ENCODE peak calls at places on chromosome 18, in four cellular contexts. L, Y, S and B are unnamed samples.

GRCh38 chr18:70491734-70492348 is 203.0 kb downstream of the SOCS6 start:
- DNase-seq in S (peak), Y (peak), L (peak), B (peak)

GRCh38 chr18:67513285-67513684 is 3.2 kb downstream of the DSEL start:
- DNase-seq in L (no peak), Y (peak), S (no peak), B (no peak)

GRCh38 chr18:77251730-77252050 is 2.0 kb downstream of the GALR1 start:
- DNase-seq in L (no peak), S (no peak), Y (no peak), B (no peak)

GRCh38 chr18:68282232-68282631 is 432.7 kb downstream of the TMX3 start:
- DNase-seq in L (no peak), Y (no peak), S (no peak), B (no peak)

GRCh38 chr18:4358618-4359017 is 96.5 kb downstream of the DLGAP1 start:
- DNase-seq in L (no peak), S (no peak), Y (no peak), B (no peak)

GRCh38 chr18:57959278-57959677 is 84.7 kb upstream of the NEDD4L start:
- DNase-seq in S (peak), L (no peak), Y (peak), B (peak)

GRCh38 chr18:75169411-75169810 is 39.5 kb downstream of the PTGR3 start:
- DNase-seq in L (no peak), S (no peak), Y (no peak), B (no peak)

GRCh38 chr18:62331581-62332436 is 6.7 kb downstream of the TNFRSF11A start:
- DNase-seq in S (no peak), Y (no peak), L (no peak), B (peak)

GRCh38 chr18:51275712-51276473 is 78.4 kb upstream of the MEX3C start:
- DNase-seq in L (no peak), S (no peak), Y (no peak), B (no peak)

GRCh38 chr18:13375302-13376255 is 157.0 kb downstream of the LDLRAD4 start:
- DNase-seq in L (no peak), S (peak), Y (no peak), B (peak)
- TF ChIP-seq TCF7L2 in L (no peak), S (peak), Y (no peak), B (no peak)

DNA sequence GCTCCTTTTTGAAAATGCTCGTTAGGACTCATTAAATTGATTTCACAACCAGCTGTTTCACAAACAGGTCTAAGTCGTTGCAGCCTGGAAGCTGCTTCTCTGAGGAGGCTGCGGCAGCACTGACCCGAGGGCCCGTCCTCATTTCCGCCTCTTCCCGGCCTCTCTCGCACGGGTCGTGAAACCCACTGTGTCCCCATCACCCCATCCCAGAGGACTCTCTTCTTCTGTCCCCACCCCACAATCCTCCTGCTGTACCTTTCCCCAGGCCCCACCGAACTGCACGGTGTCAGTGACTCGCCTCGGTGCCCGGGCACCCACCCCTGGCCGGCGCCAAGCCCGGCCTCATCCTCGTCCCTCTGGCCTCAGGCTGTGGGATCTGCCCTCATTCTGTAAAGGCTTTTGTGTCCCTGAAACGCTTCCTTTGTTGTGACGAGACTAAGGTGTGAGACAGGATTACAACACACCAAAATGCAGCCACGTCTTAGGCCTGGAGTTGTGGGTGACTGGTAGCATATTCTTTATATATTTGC is 112.7 kb upstream of the CTDP1 start:
- DNase-seq in Y (no peak), S (no peak), L (no peak), B (no peak)
- TF ChIP-seq TCF7L2 in Y (no peak), S (no peak), L (no peak), B (no peak)

DNA sequence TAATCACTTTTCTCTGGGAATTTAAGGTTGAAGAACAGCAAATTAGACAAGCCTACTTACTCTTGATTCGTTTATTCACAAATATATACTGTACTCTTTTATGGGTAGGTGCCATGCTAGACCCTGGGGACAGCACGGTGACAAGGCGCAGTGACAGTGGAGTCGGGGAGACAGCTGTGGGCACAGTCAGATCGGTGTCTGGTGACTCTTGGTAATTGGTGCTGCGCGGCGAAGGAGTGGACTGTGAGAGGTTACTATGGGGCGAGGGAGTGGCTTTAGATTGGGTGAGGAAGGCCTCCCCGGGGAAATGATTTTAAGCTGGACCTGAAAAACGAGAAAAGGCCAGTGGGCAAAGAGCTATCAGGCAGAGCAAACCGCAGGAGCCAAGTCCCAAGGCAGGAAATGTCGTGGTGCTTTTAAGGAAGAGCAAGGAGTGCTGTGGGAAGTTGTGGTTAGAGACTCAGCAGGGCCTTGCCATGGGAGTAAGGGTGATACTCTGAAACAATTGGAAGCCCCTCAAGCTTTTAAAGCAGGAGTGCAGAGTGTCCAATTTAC is 36.3 kb upstream of the TXNDC2 start:
- DNase-seq in S (no peak), L (peak), Y (no peak), B (no peak)
- TF ChIP-seq TCF7L2 in S (no peak), L (no peak), Y (no peak), B (no peak)

GRCh38 chr18:48541026-48541746 is 2.4 kb downstream of the CTIF start:
- DNase-seq in L (peak), Y (no peak), S (no peak), B (no peak)
- TF ChIP-seq TCF7L2 in L (no peak), Y (no peak), S (no peak), B (no peak)

GRCh38 chr18:80227472-80227871 is 19.8 kb downstream of the PARD6G start:
- DNase-seq in S (no peak), L (no peak), Y (no peak), B (no peak)

GRCh38 chr18:80223581-80224148 is 23.6 kb downstream of the PARD6G start:
- DNase-seq in Y (no peak), S (no peak), L (no peak), B (no peak)

GRCh38 chr18:80229342-80229741 is 18.0 kb downstream of the PARD6G start:
- DNase-seq in S (no peak), L (no peak), Y (no peak), B (no peak)

GRCh38 chr18:80228051-80228848 is 19.1 kb downstream of the PARD6G start:
- DNase-seq in S (no peak), L (peak), Y (no peak), B (no peak)

GRCh38 chr18:80225685-80226084 is 21.6 kb downstream of the PARD6G start:
- DNase-seq in L (no peak), Y (no peak), S (no peak), B (no peak)
- TF ChIP-seq TCF7L2 in L (no peak), Y (no peak), S (no peak), B (no peak)

DNA sequence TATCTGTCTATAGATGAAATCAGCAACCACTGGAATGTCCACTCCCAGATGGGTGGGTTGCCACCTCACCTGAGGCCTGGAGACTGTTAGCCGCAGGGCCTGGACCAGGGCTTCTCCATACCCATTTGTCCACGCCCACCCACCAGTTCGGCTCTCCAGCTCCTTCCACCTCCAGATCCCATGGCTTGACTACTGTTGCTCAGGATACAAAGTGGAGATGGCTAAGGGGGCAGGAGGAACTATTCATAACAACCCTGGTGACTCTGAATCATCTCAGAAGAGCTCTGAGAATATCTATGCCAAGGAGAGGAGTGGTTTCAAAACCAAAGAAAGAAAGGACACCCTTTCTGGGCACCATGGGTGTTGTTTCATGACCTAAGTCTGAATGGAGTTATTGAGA is 145.8 kb downstream of the LAMA3 start:
- DNase-seq in S (no peak), Y (no peak), L (no peak), B (no peak)
- TF ChIP-seq TCF7L2 in S (no peak), Y (no peak), L (no peak), B (no peak)